ENCODE peak calls at places on chromosomes 16 and 17, in nine cellular contexts. G is progenitor cell of endocrine pancreas; V is AG10803; P is kidney epithelial cell; X is body of pancreas; H is kidney; I is GM12865; F is pancreas; C is CD8-positive, alpha-beta T cell. R is an unnamed sample.

GRCh38 chr17:80743181-80743771 is 198.6 kb downstream of the RPTOR start:
- DNase-seq in G (no peak), X (no peak), I (no peak), F (no peak), P (no peak), C (peak; percentile 50), V (peak; percentile 53), H (no peak), R (no peak)

GRCh38 chr17:39973496-39973895 is 7.1 kb upstream of the PSMD3 start:
- DNase-seq in H (no peak), P (no peak), X (no peak), V (peak; percentile 27), F (no peak), C (no peak), I (no peak), G (no peak), R (no peak)

GRCh38 chr17:44865231-44865660 is 17.6 kb downstream of the HIGD1B start:
- DNase-seq in X (peak; percentile 77), I (peak; percentile 80), C (peak; percentile 49), V (peak; percentile 76), G (peak; percentile 46), H (no peak), P (peak; percentile 23), F (peak; percentile 44), R (peak; percentile 76)

GRCh38 chr16:27444015-27444414 is 42.0 kb downstream of the IL21R start:
- DNase-seq in C (no peak), G (no peak), H (no peak), F (no peak), X (no peak), I (no peak), P (no peak), V (peak; percentile 65), R (no peak)

GRCh38 chr16:13070268-13070667 is 168.9 kb downstream of the SHISA9 start:
- DNase-seq in H (no peak), P (no peak), F (peak; percentile 38), I (no peak), C (no peak), X (peak; percentile 36), G (no peak), V (no peak), R (no peak)

GRCh38 chr17:42422958-42423712 is at the start of gene CAVIN1:
- DNase-seq in H (peak; percentile 99), X (peak; percentile 91), C (no peak), V (peak; percentile 99), P (no peak), G (peak; percentile 28), I (no peak), F (peak; percentile 94), R (peak; percentile 72)

GRCh38 chr17:7548585-7549400 is at the start of gene TNFSF12:
- DNase-seq in C (peak; percentile 45), V (peak; percentile 28), P (no peak), H (peak; percentile 91), F (peak; percentile 70), G (no peak), X (peak; percentile 67), I (no peak), R (peak; percentile 76)

GRCh38 chr17:4134756-4135155 is 8.1 kb downstream of the ZZEF1 start:
- DNase-seq in V (no peak), C (no peak), I (no peak), X (no peak), H (no peak), F (no peak), G (no peak), P (no peak), R (no peak)

GRCh38 chr17:6476834-6477210 is 32.6 kb downstream of the PIMREG start:
- DNase-seq in F (no peak), I (no peak), X (no peak), C (no peak), P (no peak), H (peak; percentile 34), V (no peak), G (no peak), R (no peak)

GRCh38 chr16:19683453-19684236 is 34.4 kb downstream of the KNOP1 start:
- DNase-seq in C (no peak), P (no peak), I (no peak), V (no peak), H (no peak), F (no peak), G (no peak), X (no peak), R (no peak)

GRCh38 chr16:67833418-67834241 is 8.5 kb upstream of the THAP11 start:
- DNase-seq in G (peak; percentile 84), I (peak; percentile 94), X (peak; percentile 93), H (peak; percentile 96), C (peak; percentile 86), V (peak; percentile 82), F (peak; percentile 91), P (no peak), R (peak; percentile 96)

GRCh38 chr17:29155235-29155965 is 24.8 kb downstream of the MYO18A start:
- DNase-seq in H (peak; percentile 83), P (no peak), F (peak; percentile 65), C (peak; percentile 33), V (peak; percentile 43), X (peak; percentile 76), I (no peak), G (no peak), R (peak; percentile 61)

GRCh38 chr17:78526231-78527025 is 50.8 kb downstream of the DNAH17 start:
- DNase-seq in I (no peak), H (peak; percentile 81), X (no peak), F (no peak), G (no peak), V (no peak), C (no peak), P (no peak), R (no peak)

GRCh38 chr17:74485012-74485743 is 18.7 kb downstream of the CD300A start:
- DNase-seq in I (no peak), V (no peak), G (no peak), C (no peak), F (no peak), H (no peak), X (no peak), P (no peak), R (peak; percentile 1)

GRCh38 chr16:53598513-53599266 is 95.7 kb upstream of the AKTIP start:
- DNase-seq in G (no peak), C (no peak), I (no peak), F (no peak), V (peak; percentile 81), P (no peak), X (no peak), H (no peak), R (no peak)

DNA sequence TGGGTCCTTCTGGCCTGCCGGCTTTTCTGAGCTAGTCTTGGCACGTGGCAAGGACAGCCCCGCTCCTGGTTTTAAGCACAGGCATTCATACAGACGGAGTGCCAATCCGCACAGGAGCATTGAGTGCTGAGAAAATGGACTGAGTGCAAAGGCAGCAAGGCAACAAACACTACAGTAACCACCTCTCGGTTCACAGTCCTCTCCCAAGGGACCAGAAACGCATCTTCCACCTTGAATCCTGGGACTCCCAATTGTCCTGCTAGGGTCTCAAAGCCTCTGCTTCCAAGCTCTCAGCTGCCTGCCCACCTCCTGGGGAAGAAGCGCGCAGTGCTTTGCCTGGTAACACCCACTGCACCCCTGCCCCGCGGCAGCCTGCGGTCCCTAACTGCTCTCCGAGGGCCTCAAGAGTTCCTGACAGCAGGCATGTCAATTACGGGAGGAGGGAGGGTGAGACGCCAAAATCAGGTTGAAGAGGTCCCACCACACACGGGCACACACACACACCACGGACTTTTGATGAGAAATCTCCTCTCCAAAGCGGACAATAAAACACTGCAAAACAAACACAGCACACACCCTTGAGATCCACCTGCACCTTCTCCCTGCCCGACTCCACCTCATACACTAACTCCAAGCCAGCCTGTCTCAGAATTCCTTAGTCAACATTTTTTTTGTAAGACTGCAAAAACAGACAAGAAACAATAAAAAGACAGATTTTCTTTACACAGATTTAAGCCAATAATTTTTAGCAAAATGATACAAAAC is 15.0 kb downstream of the SLC16A3 start:
- DNase-seq in V (no peak), I (no peak), C (no peak), G (no peak), F (peak; percentile 25), P (no peak), H (no peak), X (no peak), R (no peak)
- TF ChIP-seq CTCF in V (no peak), I (no peak), C (no peak), G (no peak), F (no peak), P (no peak), H (no peak), X (no peak), R (no peak)

GRCh38 chr16:50863673-50864144 is 121.8 kb downstream of the CYLD start:
- DNase-seq in G (no peak), H (no peak), C (no peak), P (no peak), V (no peak), I (no peak), F (no peak), X (no peak), R (no peak)

GRCh38 chr16:50861926-50862325 is 120.0 kb downstream of the CYLD start:
- DNase-seq in G (no peak), F (no peak), X (no peak), P (peak; percentile 34), V (peak; percentile 21), H (no peak), C (no peak), I (no peak), R (no peak)

GRCh38 chr16:50861451-50861850 is 119.6 kb downstream of the CYLD start:
- DNase-seq in V (no peak), I (no peak), F (no peak), P (no peak), H (no peak), X (no peak), C (no peak), G (no peak), R (no peak)

GRCh38 chr16:50864386-50864785 is 122.5 kb downstream of the CYLD start:
- DNase-seq in G (no peak), V (no peak), X (no peak), I (no peak), P (no peak), H (no peak), C (no peak), F (no peak), R (no peak)

GRCh38 chr16:50862818-50863672 is 121.2 kb downstream of the CYLD start:
- DNase-seq in V (no peak), C (no peak), F (no peak), I (no peak), X (no peak), P (no peak), G (no peak), H (peak; percentile 63), R (no peak)
- TF ChIP-seq CTCF in V (no peak), C (no peak), F (no peak), I (no peak), X (no peak), P (no peak), G (no peak), H (no peak), R (no peak)

DNA sequence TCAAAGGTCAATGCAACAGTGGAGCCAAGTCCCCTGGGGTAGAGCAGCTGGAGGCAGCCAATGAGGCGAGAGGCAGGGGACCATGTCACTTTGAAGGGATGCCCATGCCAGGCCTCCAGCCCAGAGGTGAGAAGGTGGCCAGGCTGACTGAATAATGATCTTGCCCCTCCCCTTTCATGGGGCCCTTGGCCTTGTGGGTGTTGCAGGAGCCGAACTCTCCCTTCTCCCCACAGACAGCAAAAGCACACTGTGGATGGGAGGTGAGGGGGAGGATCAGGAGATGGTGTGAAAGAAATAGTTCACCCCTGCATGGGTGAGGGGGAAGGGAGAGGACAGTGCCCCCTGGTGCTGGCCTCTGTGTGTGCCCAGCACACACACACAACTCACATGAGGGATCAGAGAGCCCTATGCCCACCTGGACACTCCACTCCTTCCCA is 15.8 kb upstream of the TBX21 start:
- DNase-seq in P (no peak), G (no peak), V (no peak), F (no peak), C (no peak), H (no peak), I (no peak), X (no peak), R (no peak)
- TF ChIP-seq CTCF in P (peak; percentile 55), G (peak; percentile 28), V (peak; percentile 41), F (peak; percentile 15), C (no peak), H (peak; percentile 1), I (peak; percentile 36), X (peak; percentile 19), R (peak; percentile 37)

GRCh38 chr16:87561200-87562105 is 40.9 kb upstream of the JPH3 start:
- DNase-seq in C (no peak), F (no peak), X (no peak), G (no peak), H (no peak), V (no peak), I (no peak), P (no peak), R (no peak)
- TF ChIP-seq CTCF in C (no peak), F (no peak), X (no peak), G (no peak), H (no peak), V (no peak), I (no peak), P (no peak), R (no peak)

R was measured in GM20000.